ENCODE peak calls at places on chromosomes 11 and 22, in four cellular contexts. One of them, this sample, is unnamed.

GRCh38 chr11:94449437-94449836 is 44.2 kb downstream of the MRE11 start:
- DNase-seq in AG04450: peak
- DNase-seq in IMR-90: peak
- DNase-seq in brain microvascular endothelial cell: peak
- DNase-seq in this sample: no peak

GRCh38 chr22:29536411-29536810 is 17.1 kb downstream of the THOC5 start:
- DNase-seq in AG04450: no peak
- DNase-seq in IMR-90: no peak
- DNase-seq in brain microvascular endothelial cell: no peak
- DNase-seq in this sample: no peak

GRCh38 chr11:63670738-63671321 is 346 bp downstream of the ATL3 start:
- DNase-seq in AG04450: no peak
- DNase-seq in IMR-90: no peak
- DNase-seq in brain microvascular endothelial cell: no peak
- DNase-seq in this sample: peak

GRCh38 chr11:19597876-19598275 is 114.8 kb upstream of the NAV2 start:
- DNase-seq in AG04450: no peak
- DNase-seq in IMR-90: no peak
- DNase-seq in brain microvascular endothelial cell: no peak
- DNase-seq in this sample: no peak

GRCh38 chr11:115153135-115153534 is 351.1 kb downstream of the CADM1 start:
- DNase-seq in AG04450: no peak
- DNase-seq in IMR-90: peak
- DNase-seq in brain microvascular endothelial cell: no peak
- DNase-seq in this sample: no peak

GRCh38 chr11:75428301-75428724 is 4.7 kb downstream of the KLHL35 start:
- DNase-seq in AG04450: peak
- DNase-seq in IMR-90: peak
- DNase-seq in brain microvascular endothelial cell: peak
- DNase-seq in this sample: peak

GRCh38 chr11:64559351-64560138 is 31.5 kb upstream of the SLC22A12 start:
- DNase-seq in AG04450: no peak
- DNase-seq in IMR-90: no peak
- DNase-seq in brain microvascular endothelial cell: no peak
- DNase-seq in this sample: no peak

GRCh38 chr11:20027546-20028014 is 132.7 kb downstream of the DBX1 start:
- DNase-seq in AG04450: no peak
- DNase-seq in IMR-90: peak
- DNase-seq in brain microvascular endothelial cell: no peak
- DNase-seq in this sample: no peak

GRCh38 chr11:44775366-44776356 is 48.9 kb downstream of the TSPAN18 start:
- DNase-seq in AG04450: no peak
- DNase-seq in IMR-90: peak
- DNase-seq in brain microvascular endothelial cell: peak
- DNase-seq in this sample: peak

DNA sequence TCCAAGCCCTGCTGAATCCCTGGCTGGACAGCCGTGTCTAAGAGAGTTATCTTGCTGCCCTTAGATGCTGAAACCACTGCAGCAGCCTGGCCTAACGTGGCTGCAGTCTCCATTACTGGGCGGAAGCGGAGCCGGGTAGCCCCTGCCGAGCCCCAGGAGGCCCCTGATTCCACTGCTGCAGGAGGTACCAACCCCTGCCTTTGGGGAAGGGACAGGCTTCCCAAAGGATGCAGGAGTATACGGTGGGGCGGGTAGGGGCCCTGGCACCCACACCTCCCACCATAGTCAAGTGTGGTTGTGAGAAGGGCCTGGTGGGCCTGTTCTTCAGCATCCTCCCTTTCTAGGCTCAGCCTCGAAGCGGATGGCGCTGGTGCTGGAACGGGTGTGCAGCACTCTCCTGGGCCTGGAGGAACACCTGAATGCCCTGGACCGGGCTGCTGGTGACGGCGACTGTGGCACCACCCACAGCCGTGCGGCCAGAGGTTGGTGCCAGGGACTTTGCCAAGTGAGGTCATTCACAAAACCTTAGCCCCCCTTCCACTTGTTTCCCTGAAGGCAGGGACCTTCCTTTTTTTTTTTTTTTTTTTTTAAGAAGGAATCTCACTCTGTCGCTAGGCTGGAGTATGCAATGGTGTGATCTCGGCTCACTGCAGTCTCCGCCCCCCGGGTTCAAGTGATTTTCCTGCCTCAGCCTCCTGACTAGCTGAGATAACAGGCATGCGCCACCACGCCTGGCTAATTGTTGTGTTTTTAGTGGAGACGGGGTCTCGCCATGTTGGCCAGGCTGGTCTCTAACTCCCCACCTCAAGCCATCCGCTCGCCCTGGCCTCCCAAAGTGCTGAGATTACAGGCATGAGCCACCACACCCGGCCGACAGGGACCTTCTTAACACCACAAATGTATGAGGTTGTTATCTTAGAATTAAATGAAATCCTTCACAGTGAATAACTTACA is 11.0 kb downstream of the TKFC start:
- DNase-seq in AG04450: no peak
- DNase-seq in IMR-90: no peak
- DNase-seq in brain microvascular endothelial cell: no peak
- DNase-seq in this sample: no peak
- TF ChIP-seq CTCF in AG04450: no peak
- TF ChIP-seq CTCF in IMR-90: no peak
- TF ChIP-seq CTCF in brain microvascular endothelial cell: no peak
- TF ChIP-seq CTCF in this sample: no peak

GRCh38 chr11:17719940-17720795 is 797 bp downstream of the MYOD1 start:
- DNase-seq in AG04450: no peak
- DNase-seq in IMR-90: no peak
- DNase-seq in brain microvascular endothelial cell: no peak
- DNase-seq in this sample: no peak
- TF ChIP-seq CTCF in AG04450: no peak
- TF ChIP-seq CTCF in IMR-90: peak
- TF ChIP-seq CTCF in brain microvascular endothelial cell: peak
- TF ChIP-seq CTCF in this sample: no peak

DNA sequence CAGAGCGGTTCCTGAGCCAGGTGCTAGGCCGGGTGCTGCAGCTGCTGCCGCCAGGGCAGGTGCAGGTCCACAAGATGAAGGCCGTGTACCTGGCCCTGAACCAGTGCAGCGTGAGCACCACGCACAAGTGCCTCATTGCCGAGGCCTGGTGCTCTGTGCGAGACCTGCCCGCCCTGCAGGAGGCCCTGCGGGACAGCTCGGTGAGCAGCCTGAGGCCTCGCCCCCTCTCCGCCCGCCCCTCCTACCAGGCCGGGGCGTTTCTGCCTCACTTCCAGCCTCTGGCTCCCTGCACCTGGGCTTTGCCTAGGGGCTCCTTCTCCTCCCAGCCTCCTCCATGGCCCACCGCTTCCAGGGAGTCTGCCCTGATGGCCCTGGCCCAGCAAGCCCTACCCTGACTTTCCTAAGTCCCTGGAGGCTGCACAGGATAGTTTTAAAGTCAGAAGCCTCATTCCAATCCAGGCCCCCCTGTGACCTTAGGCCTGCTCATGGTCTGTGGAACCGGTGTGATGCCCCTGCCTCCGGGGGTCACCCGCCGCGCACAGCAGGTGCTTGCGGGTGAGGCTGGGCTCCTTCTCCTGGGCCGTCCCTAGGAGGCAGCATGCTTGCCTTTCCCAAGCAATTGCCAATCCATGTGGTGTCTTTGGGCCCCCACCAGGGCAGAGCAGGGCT is 5.5 kb downstream of the TCIRG1 start:
- DNase-seq in AG04450: no peak
- DNase-seq in IMR-90: no peak
- DNase-seq in brain microvascular endothelial cell: no peak
- DNase-seq in this sample: no peak
- TF ChIP-seq CTCF in AG04450: no peak
- TF ChIP-seq CTCF in IMR-90: no peak
- TF ChIP-seq CTCF in brain microvascular endothelial cell: peak
- TF ChIP-seq CTCF in this sample: no peak

GRCh38 chr11:7851391-7851790 is 54.6 kb upstream of the OR5P2 start:
- DNase-seq in AG04450: no peak
- DNase-seq in IMR-90: no peak
- DNase-seq in brain microvascular endothelial cell: no peak
- DNase-seq in this sample: no peak
- TF ChIP-seq CTCF in AG04450: no peak
- TF ChIP-seq CTCF in IMR-90: no peak
- TF ChIP-seq CTCF in brain microvascular endothelial cell: no peak
- TF ChIP-seq CTCF in this sample: no peak

GRCh38 chr11:12164061-12165014 is 53.9 kb downstream of the MICAL2 start:
- DNase-seq in AG04450: no peak
- DNase-seq in IMR-90: peak
- DNase-seq in brain microvascular endothelial cell: peak
- DNase-seq in this sample: no peak
- TF ChIP-seq CTCF in AG04450: no peak
- TF ChIP-seq CTCF in IMR-90: no peak
- TF ChIP-seq CTCF in brain microvascular endothelial cell: no peak
- TF ChIP-seq CTCF in this sample: no peak